ENCODE peak calls at places on chromosomes 7 and 10, in six cellular contexts. V, T, G, R, L and Z are unnamed samples.
A peak's percentile ranks its signal among the peaks of the same experiment; 100 is the strongest.

GRCh38 chr7:24967696-24968095 is 12.3 kb downstream of the OSBPL3 start:
- DNase-seq in G (no peak), L (no peak), V (no peak), T (no peak), R (no peak), Z (no peak)

GRCh38 chr10:123559066-123559822 is 106.9 kb upstream of the GPR26 start:
- DNase-seq in V (peak; percentile 62), R (peak; percentile 86), L (no peak), G (peak; percentile 36), T (peak; percentile 61), Z (peak; percentile 86)

GRCh38 chr10:25177754-25178135 is 2.9 kb downstream of the GPR158 start:
- DNase-seq in V (no peak), L (no peak), R (no peak), T (no peak), G (no peak), Z (no peak)

GRCh38 chr10:129888784-129889616 is 75.1 kb downstream of the EBF3 start:
- DNase-seq in L (no peak), R (peak; percentile 72), T (peak; percentile 65), V (peak; percentile 30), G (no peak), Z (peak; percentile 55)

GRCh38 chr7:51235593-51236313 is 80.9 kb downstream of the COBL start:
- DNase-seq in R (no peak), T (no peak), L (no peak), G (no peak), V (no peak), Z (no peak)

GRCh38 chr7:2037805-2038635 is 194.7 kb downstream of the MAD1L1 start:
- DNase-seq in V (peak; percentile 49), G (no peak), R (no peak), T (no peak), L (peak; percentile 43), Z (no peak)

GRCh38 chr7:13028036-13028730 is 340.8 kb downstream of the ARL4A start:
- DNase-seq in V (no peak), T (no peak), L (no peak), R (no peak), G (no peak), Z (no peak)

GRCh38 chr10:98411768-98412167 is 3.2 kb downstream of the PYROXD2 start:
- DNase-seq in R (no peak), V (no peak), L (no peak), G (no peak), T (no peak), Z (no peak)

GRCh38 chr10:14820775-14821154 is 17.1 kb downstream of the CDNF start:
- DNase-seq in R (no peak), L (no peak), V (peak; percentile 41), G (no peak), T (no peak), Z (no peak)

GRCh38 chr7:22601028-22601795 is 101.2 kb upstream of the STEAP1B start:
- DNase-seq in L (no peak), R (no peak), T (no peak), V (no peak), G (no peak), Z (no peak)

GRCh38 chr10:15784662-15785300 is 65.1 kb upstream of the ITGA8 start:
- DNase-seq in T (no peak), V (no peak), L (no peak), R (no peak), G (no peak), Z (no peak)

GRCh38 chr7:140062118-140062527 is 628 bp downstream of the PARP12 start:
- DNase-seq in L (no peak), G (no peak), V (peak; percentile 51), T (no peak), R (no peak), Z (peak; percentile 28)

GRCh38 chr10:62814901-62815372 is 1.2 kb downstream of the EGR2 start:
- DNase-seq in L (no peak), R (no peak), T (no peak), G (no peak), V (no peak), Z (no peak)

GRCh38 chr7:159019111-159019510 is 125.6 kb downstream of the VIPR2 start:
- DNase-seq in G (no peak), T (no peak), L (no peak), R (no peak), V (no peak), Z (no peak)

GRCh38 chr10:4740471-4740870 is 85.5 kb upstream of the AKR1E2 start:
- DNase-seq in L (no peak), V (no peak), R (no peak), G (no peak), T (no peak), Z (no peak)

GRCh38 chr10:70965566-70965965 is 77.2 kb upstream of the PCBD1 start:
- DNase-seq in L (no peak), T (no peak), V (no peak), R (no peak), G (no peak), Z (no peak)

GRCh38 chr7:139230078-139230477 is 959 bp upstream of the UBN2 start:
- DNase-seq in G (peak; percentile 13), R (no peak), V (no peak), T (no peak), L (no peak), Z (no peak)

GRCh38 chr10:11908536-11908935 is 85.4 kb downstream of the PROSER2 start:
- DNase-seq in T (no peak), V (no peak), L (no peak), R (no peak), G (no peak), Z (no peak)

GRCh38 chr7:27105161-27106122 is 3.0 kb upstream of the HOXA2 start:
- DNase-seq in T (no peak), G (no peak), L (no peak), R (no peak), V (no peak), Z (no peak)

GRCh38 chr7:131723926-131724325 is 167.5 kb upstream of the PODXL start:
- DNase-seq in G (peak; percentile 4), V (no peak), L (no peak), R (no peak), T (no peak), Z (no peak)

GRCh38 chr10:119633538-119634218 is 17.5 kb upstream of the BAG3 start:
- DNase-seq in V (no peak), R (no peak), G (no peak), L (no peak), T (no peak), Z (no peak)

GRCh38 chr10:37860494-37861190 is 3.2 kb upstream of the ZNF248 start:
- DNase-seq in R (no peak), T (no peak), V (no peak), L (no peak), G (peak; percentile 27), Z (no peak)

DNA sequence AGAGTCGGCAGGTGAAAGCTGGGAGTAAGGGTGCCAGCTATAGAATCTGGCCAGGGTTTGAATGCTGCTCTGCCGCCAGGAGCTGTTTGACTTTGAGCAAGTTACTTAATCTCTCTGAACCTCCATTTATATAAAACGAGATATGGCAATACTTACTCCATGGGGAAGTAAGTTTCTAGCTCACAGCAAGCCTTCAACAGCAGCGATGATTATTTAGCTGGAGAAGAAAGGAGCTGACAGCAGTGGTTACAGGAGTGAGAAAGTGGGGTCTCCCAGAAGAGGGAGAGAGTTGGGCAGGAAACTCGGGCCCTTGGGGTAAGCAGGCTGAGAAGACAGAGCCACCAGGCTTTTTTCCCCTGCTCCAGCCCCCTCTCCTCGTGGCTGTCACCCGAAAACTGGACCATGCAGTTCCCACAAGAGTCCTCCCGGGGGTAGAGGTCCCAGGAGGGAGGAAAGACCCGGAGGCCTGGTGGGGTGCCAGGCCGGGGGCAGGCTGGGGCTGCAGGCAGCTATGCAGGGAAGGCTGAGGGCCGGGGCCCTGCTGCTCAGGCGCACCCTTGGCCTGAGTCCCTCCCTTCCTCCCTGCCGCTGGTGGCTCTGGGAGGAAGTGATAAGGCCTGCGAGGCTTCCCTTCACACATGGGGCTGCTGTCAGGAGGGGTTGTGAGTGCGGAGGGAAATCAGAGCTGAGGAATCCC is 3.5 kb downstream of the NOS3 start:
- DNase-seq in T (no peak), L (no peak), G (no peak), V (peak; percentile 98), R (no peak), Z (no peak)
- TF ChIP-seq POLR2A in T (no peak), L (no peak), G (no peak), V (peak; percentile 55), R (no peak), Z (no peak)

DNA sequence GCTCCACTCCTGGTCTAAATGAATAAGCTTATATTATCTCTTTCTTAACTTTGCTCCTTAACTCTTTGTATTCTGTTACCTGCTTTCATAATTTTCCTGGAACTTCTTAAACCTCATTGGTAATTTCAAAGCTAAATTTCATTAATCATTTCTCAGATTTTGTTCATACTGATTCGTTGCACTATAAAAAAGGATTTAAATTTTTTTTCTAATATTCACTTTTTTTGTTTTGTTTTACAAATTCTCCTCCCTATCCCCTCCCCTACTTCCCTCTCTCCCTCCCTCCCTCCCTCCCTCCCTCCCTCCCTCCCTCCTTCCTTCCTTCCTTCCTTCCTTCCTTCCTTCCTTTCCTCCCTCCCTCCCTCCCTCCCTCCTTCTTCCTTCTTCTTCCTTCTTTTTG is 14.7 kb downstream of the ST7 start:
- DNase-seq in G (no peak), R (no peak), L (no peak), T (no peak), V (no peak), Z (no peak)
- TF ChIP-seq POLR2AphosphoS5 in G (no peak), R (no peak), L (no peak), T (no peak), V (no peak), Z (no peak)

GRCh38 chr10:124892905-124893304 is 49.0 kb upstream of the ZRANB1 start:
- DNase-seq in T (no peak), L (no peak), V (no peak), R (no peak), G (no peak), Z (no peak)

GRCh38 chr10:124898493-124898892 is 43.4 kb upstream of the ZRANB1 start:
- DNase-seq in V (no peak), G (peak; percentile 30), T (no peak), L (no peak), R (no peak), Z (no peak)

GRCh38 chr10:124896751-124897150 is 45.2 kb upstream of the ZRANB1 start:
- DNase-seq in L (no peak), G (no peak), V (no peak), T (no peak), R (no peak), Z (no peak)

GRCh38 chr10:124892031-124892430 is 49.9 kb upstream of the ZRANB1 start:
- DNase-seq in G (no peak), V (no peak), T (no peak), L (no peak), R (no peak), Z (no peak)

DNA sequence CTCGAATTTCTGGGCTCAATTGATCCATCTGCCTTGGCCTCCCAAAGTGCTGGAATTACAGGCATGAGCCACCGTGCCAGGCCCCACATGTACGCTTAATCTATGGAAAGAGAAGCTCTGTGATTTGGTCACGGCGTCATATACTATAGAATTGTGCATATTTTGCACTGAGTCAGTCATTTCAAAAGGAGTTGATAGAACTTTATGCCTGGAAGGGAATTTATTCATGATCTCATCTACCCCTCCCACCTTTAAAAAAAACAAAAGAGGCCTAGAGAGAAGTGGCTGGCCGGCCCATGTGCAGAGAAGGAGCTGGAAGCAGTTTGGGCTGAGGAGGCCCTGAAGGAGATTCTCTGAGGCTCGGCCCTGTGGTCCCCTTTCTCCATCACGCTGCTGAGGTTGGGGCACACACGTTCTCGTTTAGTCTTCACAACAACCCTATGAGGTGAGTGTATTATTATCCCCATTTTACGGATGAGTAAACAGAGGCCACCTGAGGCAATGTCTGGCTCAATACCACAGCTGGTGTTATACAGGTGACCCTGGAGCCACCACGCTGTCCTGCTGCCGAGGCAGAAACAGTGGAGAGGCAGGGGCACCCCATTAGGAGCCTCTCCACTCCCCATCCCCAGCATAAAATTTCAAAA is 47.2 kb upstream of the ZRANB1 start:
- DNase-seq in L (no peak), R (no peak), G (no peak), T (no peak), V (no peak), Z (no peak)
- TF ChIP-seq TAF1 in L (no peak), R (no peak), G (no peak), T (no peak), V (no peak), Z (no peak)

GRCh38 chr10:84139126-84140035 is at the start of gene GHITM:
- DNase-seq in R (peak; percentile 70), T (peak; percentile 97), L (peak; percentile 92), G (peak; percentile 96), V (peak; percentile 99), Z (peak; percentile 63)
- TF ChIP-seq POLR2A in R (peak; percentile 79), T (peak; percentile 80), L (peak; percentile 93), G (peak; percentile 79), V (peak; percentile 97), Z (peak; percentile 83)